ENCODE peak calls at places on chromosomes 12 and 14, in ten cellular contexts. E is NCI-H1436; C is fibroblast of the conjunctiva; R is NCI-H460; S is central memory CD4-positive, alpha-beta T cell; X is stimulated activated CD8-positive, alpha-beta memory T cell treated with anti-CD3 and anti-CD28 coated beads, Interleukin-4, amount 100 ng/mL, for 24 hours; M is neural progenitor cell; L is A172; N is DMS79; F is nucleus accumbens. H is an unnamed sample.

GRCh38 chr14:58884442-58884841 is 246.7 kb downstream of the DACT1 start:
- DNase-seq in E (no peak), C (no peak), R (no peak), S (no peak), X (no peak), M (no peak), L (no peak), N (no peak), F (no peak), H (no peak)

GRCh38 chr12:6951551-6952120 is 480 bp downstream of the PTPN6 start:
- DNase-seq in E (no peak), C (no peak), R (no peak), S (peak; percentile 45), X (no peak), M (no peak), L (no peak), N (no peak), F (no peak), H (no peak)

GRCh38 chr12:73598626-73599025 is 939.0 kb upstream of the ATXN7L3B start:
- DNase-seq in E (no peak), C (no peak), R (no peak), S (no peak), X (no peak), M (no peak), L (peak; percentile 27), N (no peak), F (no peak), H (no peak)

GRCh38 chr12:131829351-131829794 is 1.2 kb downstream of the MMP17 start:
- DNase-seq in E (no peak), C (no peak), R (no peak), S (no peak), X (no peak), M (peak; percentile 52), L (no peak), N (no peak), F (no peak), H (no peak)

GRCh38 chr12:42296503-42297109 is 29.3 kb downstream of the ZCRB1 start:
- DNase-seq in E (no peak), C (no peak), R (peak; percentile 15), S (no peak), X (no peak), M (peak; percentile 17), L (no peak), N (no peak), F (no peak), H (no peak)

GRCh38 chr12:90207799-90208198 is 499.2 kb upstream of the ATP2B1 start:
- DNase-seq in E (no peak), C (no peak), R (no peak), S (no peak), X (no peak), M (no peak), L (no peak), N (no peak), F (no peak), H (no peak)

GRCh38 chr12:3077572-3078081 is 448 bp downstream of the TSPAN9 start:
- DNase-seq in E (no peak), C (no peak), R (no peak), S (peak; percentile 24), X (no peak), M (no peak), L (no peak), N (no peak), F (no peak), H (no peak)

GRCh38 chr14:63460594-63461132 is 82.5 kb downstream of the PPP2R5E start:
- DNase-seq in E (no peak), C (no peak), R (no peak), S (no peak), X (no peak), M (no peak), L (no peak), N (no peak), F (no peak), H (no peak)

GRCh38 chr14:105340821-105341408 is 26.4 kb downstream of the PACS2 start:
- DNase-seq in E (no peak), C (no peak), R (no peak), S (no peak), X (no peak), M (no peak), L (no peak), N (no peak), F (no peak), H (no peak)

GRCh38 chr14:104576607-104577332 is 2.8 kb upstream of the C14orf180 start:
- DNase-seq in E (no peak), C (no peak), R (no peak), S (no peak), X (no peak), M (no peak), L (no peak), N (no peak), F (no peak), H (no peak)

GRCh38 chr14:100593751-100594624 is 6.8 kb upstream of the BEGAIN start:
- DNase-seq in E (no peak), C (no peak), R (no peak), S (no peak), X (no peak), M (no peak), L (no peak), N (no peak), F (no peak), H (no peak)

GRCh38 chr14:23118506-23119361 is at the start of gene CEBPE:
- DNase-seq in E (no peak), C (no peak), R (no peak), S (no peak), X (no peak), M (no peak), L (no peak), N (no peak), F (no peak), H (no peak)

GRCh38 chr12:125185740-125186470 is 120.7 kb downstream of the AACS start:
- DNase-seq in E (peak; percentile 80), C (peak; percentile 22), R (peak; percentile 74), S (no peak), X (peak; percentile 36), M (peak; percentile 97), L (peak; percentile 57), N (peak; percentile 15), F (peak; percentile 57), H (no peak)

GRCh38 chr14:35480119-35480769 is 53.7 kb upstream of the INSM2 start:
- DNase-seq in E (no peak), C (no peak), R (no peak), S (no peak), X (no peak), M (no peak), L (peak; percentile 22), N (no peak), F (no peak), H (no peak)

GRCh38 chr12:122501489-122501989 is 807 bp upstream of the ZCCHC8 start:
- DNase-seq in E (no peak), C (no peak), R (no peak), S (no peak), X (no peak), M (no peak), L (no peak), N (no peak), F (no peak), H (no peak)

GRCh38 chr14:45112886-45113772 is 21.2 kb downstream of the FKBP3 start:
- DNase-seq in E (peak; percentile 42), C (no peak), R (no peak), S (no peak), X (no peak), M (no peak), L (no peak), N (no peak), F (no peak), H (no peak)

GRCh38 chr12:120007272-120007671 is 18.2 kb downstream of the BICDL1 start:
- DNase-seq in E (no peak), C (no peak), R (no peak), S (peak; percentile 79), X (peak; percentile 40), M (peak; percentile 5), L (no peak), N (no peak), F (no peak), H (peak; percentile 41)

H was measured in effector memory CD4-positive, alpha-beta T cell.